ENCODE peak calls at places on chromosomes 11 and 22, in six cellular contexts. D is tibial artery; J is ovary; C is spleen; S is CD8-positive, alpha-beta T cell; Z is stomach. T is an unnamed sample.

GRCh38 chr11:69071956-69072355 is 23.2 kb downstream of the TPCN2 start:
- DNase-seq in D (no peak), J (no peak), C (no peak), S (no peak), Z (no peak), T (no peak)

GRCh38 chr11:5626191-5626590 is 1.4 kb downstream of the TRIM34 start:
- DNase-seq in D (no peak), J (no peak), C (no peak), S (no peak), Z (no peak), T (no peak)

GRCh38 chr22:50105529-50106100 is 15.8 kb downstream of the MOV10L1 start:
- DNase-seq in D (no peak), J (no peak), C (no peak), S (no peak), Z (no peak), T (no peak)

GRCh38 chr11:3840870-3841425 is at the start of gene RHOG:
- DNase-seq in D (peak), J (peak), C (peak), S (no peak), Z (peak), T (peak)

GRCh38 chr11:101487775-101488174 is 96.0 kb downstream of the TRPC6 start:
- DNase-seq in D (no peak), J (no peak), C (no peak), S (no peak), Z (no peak), T (no peak)

GRCh38 chr22:40654522-40655167 is 18.1 kb upstream of the MRTFA start:
- DNase-seq in D (peak), J (peak), C (no peak), S (no peak), Z (peak), T (no peak)

GRCh38 chr22:22171357-22172218 is 73.0 kb upstream of the VPREB1 start:
- DNase-seq in D (no peak), J (no peak), C (no peak), S (no peak), Z (no peak), T (no peak)

GRCh38 chr22:24894998-24895397 is 51.5 kb downstream of the LHFPL7 start:
- DNase-seq in D (peak), J (peak), C (no peak), S (no peak), Z (peak), T (peak)

GRCh38 chr11:325796-326591 is 5.3 kb upstream of the IFITM3 start:
- DNase-seq in D (peak), J (peak), C (peak), S (no peak), Z (no peak), T (no peak)

GRCh38 chr11:63869171-63869591 is 30.3 kb downstream of the MARK2 start:
- DNase-seq in D (no peak), J (no peak), C (no peak), S (no peak), Z (no peak), T (no peak)

GRCh38 chr11:101881586-101881985 is 33.2 kb upstream of the CEP126 start:
- DNase-seq in D (no peak), J (no peak), C (no peak), S (no peak), Z (no peak), T (no peak)

GRCh38 chr22:41234815-41235687 is 5.7 kb downstream of the CHADL start:
- DNase-seq in D (no peak), J (no peak), C (no peak), S (no peak), Z (no peak), T (no peak)

GRCh38 chr11:65471410-65471762 is 27.5 kb upstream of the MALAT1 start:
- DNase-seq in D (peak), J (peak), C (peak), S (peak), Z (peak), T (peak)

GRCh38 chr11:23263466-23263865 is 403.2 kb upstream of the CCDC179 start:
- DNase-seq in D (no peak), J (no peak), C (no peak), S (no peak), Z (no peak), T (no peak)

GRCh38 chr11:93392862-93393261 is 62.3 kb downstream of the DEUP1 start:
- DNase-seq in D (no peak), J (no peak), C (no peak), S (no peak), Z (no peak), T (no peak)

GRCh38 chr11:120068114-120068573 is 69.8 kb downstream of the TRIM29 start:
- DNase-seq in D (no peak), J (no peak), C (no peak), S (no peak), Z (no peak), T (peak)

GRCh38 chr22:38868886-38869381 is 3.1 kb downstream of the CBX6 start:
- DNase-seq in D (peak), J (peak), C (peak), S (peak), Z (peak), T (peak)

GRCh38 chr11:116052603-116053537 is 548.7 kb upstream of the CADM1 start:
- DNase-seq in D (no peak), J (no peak), C (no peak), S (no peak), Z (no peak), T (no peak)

GRCh38 chr11:80379620-80380278 is 938.9 kb upstream of the TENM4 start:
- DNase-seq in D (no peak), J (no peak), C (no peak), S (no peak), Z (no peak), T (no peak)

GRCh38 chr11:29333993-29334780 is 682.6 kb downstream of the KCNA4 start:
- DNase-seq in D (no peak), J (no peak), C (no peak), S (no peak), Z (no peak), T (no peak)

GRCh38 chr22:31218565-31219262 is 6.6 kb downstream of the LIMK2 start:
- DNase-seq in D (no peak), J (no peak), C (no peak), S (no peak), Z (no peak), T (no peak)

GRCh38 chr11:117950999-117951961 is 22.1 kb upstream of the TMPRSS13 start:
- DNase-seq in D (no peak), J (no peak), C (peak), S (peak), Z (no peak), T (no peak)

GRCh38 chr11:118921121-118921928 is 4.4 kb downstream of the BCL9L start:
- DNase-seq in D (peak), J (peak), C (peak), S (peak), Z (no peak), T (no peak)

GRCh38 chr11:31117038-31117437 is 252.5 kb downstream of the DCDC1 start:
- DNase-seq in D (no peak), J (no peak), C (no peak), S (no peak), Z (no peak), T (no peak)

GRCh38 chr11:64078294-64078693 is 42.6 kb downstream of the FLRT1 start:
- DNase-seq in D (no peak), J (no peak), C (no peak), S (no peak), Z (no peak), T (no peak)

GRCh38 chr11:128775513-128775912 is 81.6 kb downstream of the FLI1 start:
- DNase-seq in D (no peak), J (no peak), C (no peak), S (no peak), Z (no peak), T (no peak)

DNA sequence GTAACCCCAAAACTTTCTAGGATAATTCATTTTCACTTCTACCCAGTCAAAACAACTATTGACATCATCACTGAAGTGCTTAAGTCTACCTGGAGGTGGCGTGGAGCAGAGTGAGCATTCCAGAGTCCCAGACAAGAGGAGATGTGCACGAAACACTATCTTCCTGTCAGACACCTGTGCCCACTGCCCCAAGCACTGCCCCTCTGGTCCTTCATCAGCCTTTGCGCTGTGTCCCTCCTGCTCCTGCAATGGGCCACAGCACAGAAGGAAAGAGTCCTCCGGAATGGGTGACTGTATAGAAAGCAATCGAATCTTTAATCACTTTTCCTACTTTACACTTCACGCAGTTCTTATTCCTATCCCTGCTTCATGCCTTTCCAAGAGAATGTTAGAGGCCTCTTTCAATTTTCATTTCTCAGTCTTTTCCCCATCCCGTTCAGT is 512 bp upstream of the GRIA4 start:
- DNase-seq in D (no peak), J (no peak), C (peak), S (no peak), Z (no peak), T (peak)
- H3K4me3 ChIP-seq in D (no peak), J (no peak), C (no peak), S (no peak), Z (peak), T (no peak)

DNA sequence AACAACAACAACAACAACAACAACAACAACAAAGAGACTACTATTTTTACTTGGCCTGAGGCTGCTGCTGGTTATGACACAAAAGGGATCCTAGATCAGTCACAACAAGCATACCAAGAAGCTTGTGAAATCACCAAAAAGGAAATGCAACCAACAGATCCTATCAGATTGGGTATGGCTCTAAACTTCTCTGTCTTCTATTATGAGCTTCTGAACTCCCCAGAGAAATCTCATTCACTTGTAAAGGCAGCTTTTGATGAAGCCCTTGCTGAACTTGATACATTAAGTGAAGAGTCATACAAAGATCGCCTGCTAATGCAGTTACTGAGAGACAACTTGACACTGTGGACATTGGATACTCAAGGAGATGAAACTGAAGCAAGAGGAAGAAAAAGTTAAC is 10.4 kb upstream of the MS4A2 start:
- DNase-seq in D (no peak), J (no peak), C (no peak), S (no peak), Z (no peak), T (no peak)
- H3K27ac ChIP-seq in D (no peak), J (no peak), C (no peak), S (no peak), Z (no peak), T (no peak)

DNA sequence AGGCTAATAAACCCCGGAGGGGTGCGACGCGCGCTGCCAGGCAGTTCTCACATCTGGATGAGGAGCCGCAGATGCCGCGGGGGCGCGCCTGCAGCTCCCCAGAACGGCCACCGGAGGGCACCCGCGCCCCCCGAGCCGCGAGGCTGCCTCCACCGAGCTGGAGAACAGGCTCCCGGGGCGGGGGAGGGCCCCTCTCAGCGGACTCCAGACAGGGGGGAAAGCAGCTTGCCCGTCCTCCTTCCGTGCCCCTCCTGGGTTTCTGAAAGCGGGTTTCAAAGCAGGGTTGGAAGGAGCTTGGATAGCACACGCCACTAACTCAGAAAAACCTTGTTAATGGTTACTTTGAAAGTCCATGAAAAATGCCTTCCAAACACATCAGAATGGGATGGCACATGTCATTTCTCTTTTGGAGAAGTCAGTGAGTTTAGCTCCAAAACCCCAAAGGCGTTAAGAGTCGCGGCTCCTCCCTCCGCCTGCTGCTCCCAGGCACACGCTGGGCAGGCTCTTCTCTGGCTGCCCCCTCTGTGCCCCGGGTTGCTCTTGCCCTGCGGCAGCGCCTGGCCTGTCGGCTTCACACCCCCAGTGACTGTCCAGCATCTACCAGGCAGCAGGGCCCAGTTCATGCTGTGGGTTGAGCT is 317.8 kb downstream of the NTM start:
- DNase-seq in D (no peak), J (peak), C (no peak), S (no peak), Z (peak), T (no peak)
- H3K4me3 ChIP-seq in D (no peak), J (no peak), C (no peak), S (no peak), Z (no peak), T (no peak)

GRCh38 chr11:82720267-82720666 is 13.4 kb downstream of the FAM181B start:
- DNase-seq in D (no peak), J (no peak), C (no peak), S (no peak), Z (no peak), T (no peak)
- H3K27ac ChIP-seq in D (no peak), J (no peak), C (no peak), S (no peak), Z (no peak), T (peak)

GRCh38 chr11:47248304-47248663 is 330 bp downstream of the ACP2 start:
- DNase-seq in D (no peak), J (no peak), C (no peak), S (no peak), Z (no peak), T (no peak)

GRCh38 chr11:47245586-47246357 is 2.8 kb downstream of the ACP2 start:
- DNase-seq in D (no peak), J (no peak), C (no peak), S (no peak), Z (no peak), T (no peak)

GRCh38 chr11:47249378-47249715 is 733 bp upstream of the ACP2 start:
- DNase-seq in D (no peak), J (no peak), C (no peak), S (no peak), Z (no peak), T (no peak)

GRCh38 chr11:47248664-47249377 is at the start of gene ACP2:
- DNase-seq in D (peak), J (peak), C (peak), S (peak), Z (peak), T (peak)

GRCh38 chr11:47247502-47247901 is 1.1 kb downstream of the ACP2 start:
- DNase-seq in D (no peak), J (no peak), C (no peak), S (no peak), Z (no peak), T (no peak)
- H3K4me3 ChIP-seq in D (peak), J (no peak), C (peak), S (no peak), Z (no peak), T (peak)

DNA sequence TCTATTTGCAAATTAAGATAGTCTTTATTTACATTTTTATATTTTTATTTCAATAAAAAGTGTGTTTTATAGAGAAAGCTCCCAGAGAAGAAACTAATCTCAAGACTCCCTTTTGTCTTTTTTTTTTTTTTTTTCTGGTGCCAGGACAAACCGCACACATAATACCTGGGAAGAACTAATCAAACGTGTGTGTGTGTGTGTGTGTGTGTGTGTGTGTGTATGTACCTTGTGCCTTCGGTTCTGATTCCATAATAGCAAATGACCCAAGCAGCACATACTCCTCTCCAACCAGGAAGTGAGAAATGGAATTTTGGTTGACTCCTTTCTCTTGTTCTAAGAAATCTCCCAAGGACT is 65.2 kb downstream of the ST3GAL4 start:
- DNase-seq in D (no peak), J (no peak), C (no peak), S (no peak), Z (no peak), T (no peak)
- H3K27ac ChIP-seq in D (peak), J (no peak), C (peak), S (no peak), Z (peak), T (no peak)